ENCODE peak calls at places on chromosomes 3 and 15, in nine cellular contexts. A is uterus, M is transverse colon, Q is heart right ventricle, J is foreskin keratinocyte, E is H1, W is pancreas, I is Peyer's patch, T is cardiac muscle cell. S is an unnamed sample.

GRCh38 chr3:49872801-49873281 is 3.1 kb upstream of the CAMKV start:
- DNase-seq in A (no peak), M (no peak), Q (no peak), J (no peak), E (no peak), W (no peak), I (no peak), T (no peak), S (peak; percentile 1)

GRCh38 chr3:21435871-21436270 is 315.1 kb downstream of the ZNF385D start:
- DNase-seq in A (no peak), M (no peak), Q (no peak), J (peak; percentile 95), E (no peak), W (no peak), I (no peak), T (no peak), S (no peak)

GRCh38 chr3:133832802-133833144 is 27.2 kb downstream of the SRPRB start:
- DNase-seq in A (no peak), M (no peak), Q (no peak), J (no peak), E (no peak), W (no peak), I (no peak), T (no peak), S (no peak)

GRCh38 chr15:52208306-52208946 is 17.2 kb upstream of the GNB5 start:
- DNase-seq in A (peak; percentile 40), M (peak; percentile 66), Q (no peak), J (peak; percentile 59), E (peak; percentile 43), W (no peak), I (peak; percentile 87), T (peak; percentile 70), S (peak; percentile 72)

GRCh38 chr3:172710709-172711456 is at the start of gene NCEH1:
- DNase-seq in A (peak; percentile 84), M (peak; percentile 93), Q (peak; percentile 86), J (peak; percentile 97), E (peak; percentile 93), W (peak; percentile 94), I (peak; percentile 96), T (peak; percentile 95), S (peak; percentile 51)

GRCh38 chr3:89335693-89336092 is 228.3 kb downstream of the EPHA3 start:
- DNase-seq in A (no peak), M (no peak), Q (no peak), J (no peak), E (no peak), W (no peak), I (no peak), T (no peak), S (no peak)

GRCh38 chr3:25901796-25902195 is 111.9 kb downstream of the OXSM start:
- DNase-seq in A (no peak), M (no peak), Q (no peak), J (no peak), E (no peak), W (no peak), I (no peak), T (no peak), S (no peak)

GRCh38 chr3:140388525-140388924 is 289.3 kb upstream of the TRIM42 start:
- DNase-seq in A (no peak), M (no peak), Q (no peak), J (no peak), E (no peak), W (no peak), I (no peak), T (no peak), S (no peak)

GRCh38 chr3:105700575-105700974 is 168.2 kb downstream of the CBLB start:
- DNase-seq in A (no peak), M (no peak), Q (no peak), J (no peak), E (no peak), W (no peak), I (no peak), T (no peak), S (no peak)

GRCh38 chr3:124826703-124827102 is 60.5 kb downstream of the ITGB5 start:
- DNase-seq in A (no peak), M (no peak), Q (no peak), J (peak; percentile 72), E (peak; percentile 41), W (no peak), I (no peak), T (no peak), S (no peak)

GRCh38 chr3:106088270-106088669 is 219.5 kb upstream of the CBLB start:
- DNase-seq in A (no peak), M (no peak), Q (no peak), J (no peak), E (no peak), W (no peak), I (no peak), T (no peak), S (no peak)

GRCh38 chr3:54882114-54882833 is 45.6 kb downstream of the LRTM1 start:
- DNase-seq in A (no peak), M (no peak), Q (no peak), J (peak; percentile 91), E (no peak), W (no peak), I (no peak), T (no peak), S (no peak)

GRCh38 chr3:73624363-73625123 is at the start of gene PDZRN3:
- DNase-seq in A (peak; percentile 85), M (peak; percentile 65), Q (peak; percentile 70), J (peak; percentile 35), E (peak; percentile 34), W (peak; percentile 80), I (peak; percentile 62), T (peak; percentile 82), S (no peak)

GRCh38 chr15:80317389-80318169 is 65.6 kb upstream of the CTXND1 start:
- DNase-seq in A (no peak), M (no peak), Q (no peak), J (peak; percentile 70), E (no peak), W (no peak), I (peak; percentile 54), T (no peak), S (no peak)

GRCh38 chr3:57094606-57095005 is 34.1 kb downstream of the SPATA12 start:
- DNase-seq in A (no peak), M (no peak), Q (no peak), J (no peak), E (no peak), W (no peak), I (no peak), T (no peak), S (no peak)

GRCh38 chr3:66495633-66496032 is 5.2 kb downstream of the LRIG1 start:
- DNase-seq in A (no peak), M (peak; percentile 33), Q (no peak), J (no peak), E (no peak), W (no peak), I (peak; percentile 52), T (peak; percentile 55), S (no peak)

GRCh38 chr15:101169457-101170071 is 82.3 kb downstream of the CHSY1 start:
- DNase-seq in A (no peak), M (no peak), Q (no peak), J (no peak), E (no peak), W (no peak), I (peak; percentile 43), T (no peak), S (no peak)

GRCh38 chr3:115862824-115863223 is 239.5 kb downstream of the GAP43 start:
- DNase-seq in A (no peak), M (no peak), Q (no peak), J (no peak), E (no peak), W (no peak), I (no peak), T (peak; percentile 73), S (no peak)

GRCh38 chr3:115862099-115862498 is 238.8 kb downstream of the GAP43 start:
- DNase-seq in A (no peak), M (no peak), Q (no peak), J (no peak), E (no peak), W (no peak), I (no peak), T (peak; percentile 3), S (no peak)

GRCh38 chr3:115860766-115861165 is 237.5 kb downstream of the GAP43 start:
- DNase-seq in A (no peak), M (no peak), Q (no peak), J (no peak), E (no peak), W (no peak), I (no peak), T (no peak), S (no peak)

GRCh38 chr3:115858995-115859807 is 235.9 kb downstream of the GAP43 start:
- DNase-seq in A (no peak), M (no peak), Q (no peak), J (no peak), E (peak; percentile 62), W (no peak), I (no peak), T (peak; percentile 50), S (no peak)

DNA sequence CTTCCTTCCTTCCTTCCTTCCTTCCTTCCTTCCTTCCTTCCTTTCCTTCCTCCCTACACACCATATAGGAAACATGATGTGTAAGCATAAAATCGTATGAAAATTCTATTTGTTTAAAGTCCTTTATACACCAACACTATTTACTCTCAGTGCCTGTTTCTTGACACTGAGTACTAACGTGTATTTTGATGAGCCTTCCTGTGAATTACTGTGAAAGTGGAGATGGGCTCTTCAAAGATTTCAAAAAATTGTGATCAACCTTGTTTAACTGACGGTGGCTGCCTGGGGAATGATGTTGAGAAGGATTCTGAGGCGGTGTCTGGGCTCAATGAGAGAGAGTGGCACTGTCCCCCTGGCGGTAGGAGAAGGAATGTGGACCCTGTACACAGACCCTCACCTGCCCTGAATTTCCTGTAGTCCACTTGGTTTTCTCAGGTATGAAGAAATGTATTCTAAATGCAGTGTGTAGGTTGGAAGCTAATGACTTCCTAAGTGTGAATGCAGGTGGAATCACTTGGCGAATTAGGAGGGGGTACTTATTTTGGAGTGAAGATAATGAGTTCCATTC is 237.9 kb downstream of the GAP43 start:
- DNase-seq in A (no peak), M (no peak), Q (no peak), J (no peak), E (no peak), W (no peak), I (no peak), T (no peak), S (no peak)
- H3K4me1 ChIP-seq in A (peaks cover 6% of the 10 kb centered on the region), M (no peaks in the 10 kb centered on the region), Q (no peaks in the 10 kb centered on the region), J (no peaks in the 10 kb centered on the region), E (peaks cover 27% of the 10 kb centered on the region), W (no peaks in the 10 kb centered on the region), I (no peaks in the 10 kb centered on the region), T (peaks cover 22% of the 10 kb centered on the region), S (no peaks in the 10 kb centered on the region)

GRCh38 chr3:147034359-147034758 is 372.0 kb downstream of the ZIC4 start:
- DNase-seq in A (no peak), M (no peak), Q (no peak), J (no peak), E (no peak), W (no peak), I (no peak), T (no peak), S (no peak)
- H3K27ac ChIP-seq in A (no peak overlapping the region), M (no peak overlapping the region), Q (no peak overlapping the region), J (no peak overlapping the region), E (no peak overlapping the region), W (no peak overlapping the region), I (no peak overlapping the region), T (no peak overlapping the region), S (no peak overlapping the region)

GRCh38 chr3:8573342-8573926 is 71.2 kb downstream of the SSUH2 start:
- DNase-seq in A (no peak), M (no peak), Q (no peak), J (no peak), E (no peak), W (no peak), I (no peak), T (no peak), S (no peak)
- H3K4me1 ChIP-seq in A (peaks cover 4% of the 10 kb centered on the region), M (no peaks in the 10 kb centered on the region), Q (peaks cover 7% of the 10 kb centered on the region), J (no peaks in the 10 kb centered on the region), E (no peaks in the 10 kb centered on the region), W (no peaks in the 10 kb centered on the region), I (no peaks in the 10 kb centered on the region), T (no peaks in the 10 kb centered on the region), S (peaks cover 15% of the 10 kb centered on the region)

GRCh38 chr15:78840661-78841060 is 29.4 kb upstream of the ADAMTS7 start:
- DNase-seq in A (no peak), M (no peak), Q (no peak), J (peak; percentile 58), E (no peak), W (no peak), I (no peak), T (no peak), S (no peak)
- H3K27ac ChIP-seq in A (no peak overlapping the region), M (no peak overlapping the region), Q (no peak overlapping the region), J (no peak overlapping the region), E (no peak overlapping the region), W (no peak overlapping the region), I (no peak overlapping the region), T (peak overlapping the region; percentile 78), S (no peak overlapping the region)

S was measured in CD4-positive, CD25-positive, alpha-beta regulatory T cell.